ENCODE peak calls at places on chromosome 3, in five cellular contexts. One of them, this sample, is unnamed.

GRCh38 chr3:57281710-57282109 is 10.8 kb downstream of the ASB14 start:
- DNase-seq in sigmoid colon: no peak
- DNase-seq in lower leg skin: no peak
- DNase-seq in stomach: no peak
- DNase-seq in lower lobe of right lung: no peak
- DNase-seq in this sample: peak; percentile 32

GRCh38 chr3:32948625-32949445 is 2.6 kb upstream of the CCR4 start:
- DNase-seq in sigmoid colon: no peak
- DNase-seq in lower leg skin: no peak
- DNase-seq in stomach: no peak
- DNase-seq in lower lobe of right lung: no peak
- DNase-seq in this sample: no peak

GRCh38 chr3:77420316-77420715 is 380.4 kb downstream of the ROBO2 start:
- DNase-seq in sigmoid colon: no peak
- DNase-seq in lower leg skin: no peak
- DNase-seq in stomach: no peak
- DNase-seq in lower lobe of right lung: no peak
- DNase-seq in this sample: no peak

GRCh38 chr3:46208167-46208704 is at the start of gene CCR1:
- DNase-seq in sigmoid colon: no peak
- DNase-seq in lower leg skin: no peak
- DNase-seq in stomach: no peak
- DNase-seq in lower lobe of right lung: peak; percentile 85
- DNase-seq in this sample: peak; percentile 20

GRCh38 chr3:105385179-105385578 is 18.5 kb downstream of the ALCAM start:
- DNase-seq in sigmoid colon: no peak
- DNase-seq in lower leg skin: no peak
- DNase-seq in stomach: no peak
- DNase-seq in lower lobe of right lung: no peak
- DNase-seq in this sample: peak; percentile 39

GRCh38 chr3:55091381-55092225 is 163.7 kb upstream of the LRTM1 start:
- DNase-seq in sigmoid colon: no peak
- DNase-seq in lower leg skin: no peak
- DNase-seq in stomach: no peak
- DNase-seq in lower lobe of right lung: no peak
- DNase-seq in this sample: peak; percentile 48

GRCh38 chr3:139284221-139284620 is 59.6 kb upstream of the MRPS22 start:
- DNase-seq in sigmoid colon: no peak
- DNase-seq in lower leg skin: no peak
- DNase-seq in stomach: no peak
- DNase-seq in lower lobe of right lung: no peak
- DNase-seq in this sample: peak; percentile 31

GRCh38 chr3:67674055-67674454 is 19.6 kb upstream of the SUCLG2 start:
- DNase-seq in sigmoid colon: no peak
- DNase-seq in lower leg skin: no peak
- DNase-seq in stomach: no peak
- DNase-seq in lower lobe of right lung: no peak
- DNase-seq in this sample: no peak

GRCh38 chr3:165920984-165921383 is 83.8 kb upstream of the BCHE start:
- DNase-seq in sigmoid colon: no peak
- DNase-seq in lower leg skin: no peak
- DNase-seq in stomach: no peak
- DNase-seq in lower lobe of right lung: no peak
- DNase-seq in this sample: no peak

GRCh38 chr3:116905805-116906204 is 196.2 kb downstream of the TUSC7 start:
- DNase-seq in sigmoid colon: no peak
- DNase-seq in lower leg skin: no peak
- DNase-seq in stomach: no peak
- DNase-seq in lower lobe of right lung: no peak
- DNase-seq in this sample: no peak

GRCh38 chr3:190617185-190617584 is 103.3 kb downstream of the IL1RAP start:
- DNase-seq in sigmoid colon: no peak
- DNase-seq in lower leg skin: no peak
- DNase-seq in stomach: no peak
- DNase-seq in lower lobe of right lung: peak; percentile 50
- DNase-seq in this sample: no peak

GRCh38 chr3:100609305-100609704 is at the start of gene ADGRG7:
- DNase-seq in sigmoid colon: no peak
- DNase-seq in lower leg skin: no peak
- DNase-seq in stomach: no peak
- DNase-seq in lower lobe of right lung: no peak
- DNase-seq in this sample: no peak
- H3K4me3 ChIP-seq in sigmoid colon: no peak within 1 kb of the TSS
- H3K4me3 ChIP-seq in lower leg skin: no peak within 1 kb of the TSS
- H3K4me3 ChIP-seq in stomach: no peak within 1 kb of the TSS
- H3K4me3 ChIP-seq in lower lobe of right lung: no peak within 1 kb of the TSS
- H3K4me3 ChIP-seq in this sample: no peak within 1 kb of the TSS

GRCh38 chr3:50950591-50950990 is 275.9 kb downstream of the DOCK3 start:
- DNase-seq in sigmoid colon: no peak
- DNase-seq in lower leg skin: no peak
- DNase-seq in stomach: no peak
- DNase-seq in lower lobe of right lung: no peak
- DNase-seq in this sample: no peak
- H3K4me3 ChIP-seq in sigmoid colon: no peak overlapping the region
- H3K4me3 ChIP-seq in lower leg skin: no peak overlapping the region
- H3K4me3 ChIP-seq in stomach: no peak overlapping the region
- H3K4me3 ChIP-seq in lower lobe of right lung: no peak overlapping the region
- H3K4me3 ChIP-seq in this sample: peak overlapping the region; percentile 40

DNA sequence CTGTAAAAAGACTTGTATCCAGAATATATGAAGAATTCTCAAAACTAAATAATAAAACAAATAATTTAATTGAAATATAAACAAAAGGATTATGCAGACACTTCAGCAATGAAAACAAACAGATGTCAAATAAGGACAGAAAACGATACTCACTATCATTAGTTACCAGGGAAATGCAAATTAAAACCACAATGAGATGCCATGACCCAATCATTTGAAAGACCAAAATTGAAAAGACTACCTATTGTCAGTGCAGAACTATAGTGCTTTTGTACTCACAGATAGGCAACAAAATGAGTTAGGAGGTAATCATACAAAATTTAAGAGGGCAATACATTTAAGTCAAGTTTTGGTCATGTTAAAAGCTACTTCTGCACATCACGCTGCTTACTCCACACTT is 31.6 kb upstream of the OR5K4 start:
- DNase-seq in sigmoid colon: no peak
- DNase-seq in lower leg skin: no peak
- DNase-seq in stomach: no peak
- DNase-seq in lower lobe of right lung: no peak
- DNase-seq in this sample: no peak
- H3K4me3 ChIP-seq in sigmoid colon: no peak overlapping the region
- H3K4me3 ChIP-seq in lower leg skin: no peak overlapping the region
- H3K4me3 ChIP-seq in stomach: no peak overlapping the region
- H3K4me3 ChIP-seq in lower lobe of right lung: no peak overlapping the region
- H3K4me3 ChIP-seq in this sample: no peak overlapping the region

GRCh38 chr3:192331749-192332385 is 395.5 kb downstream of the FGF12 start:
- DNase-seq in sigmoid colon: no peak
- DNase-seq in lower leg skin: no peak
- DNase-seq in stomach: no peak
- DNase-seq in lower lobe of right lung: no peak
- DNase-seq in this sample: no peak
- H3K4me3 ChIP-seq in sigmoid colon: no peak overlapping the region
- H3K4me3 ChIP-seq in lower leg skin: no peak overlapping the region
- H3K4me3 ChIP-seq in stomach: peak overlapping the region; percentile 23
- H3K4me3 ChIP-seq in lower lobe of right lung: peak overlapping the region; percentile 9
- H3K4me3 ChIP-seq in this sample: no peak overlapping the region

This sample was measured in fibroblast of the aortic adventitia.